ENCODE peak calls at places on chromosome 2, in ten cellular contexts. One of them, this sample, is unnamed.

GRCh38 chr2:127674241-127675209 is 805 bp downstream of the LIMS2 start:
- DNase-seq in stimulated activated CD4-positive, alpha-beta T cell treated with anti-CD3 and anti-CD28 coated beads, Interleukin-2, amount 100 ng/mL, for 24 hours: no peak
- DNase-seq in amniotic epithelial cell: no peak
- DNase-seq in tibial artery: peak
- DNase-seq in GM03348: peak
- DNase-seq in NCI-H1092: no peak
- DNase-seq in stromal cell of bone marrow: no peak
- DNase-seq in ELR: peak
- DNase-seq in A549: no peak
- DNase-seq in heart left ventricle: peak
- DNase-seq in this sample: peak

GRCh38 chr2:121236650-121237049 is 48.4 kb downstream of the TFCP2L1 start:
- DNase-seq in stimulated activated CD4-positive, alpha-beta T cell treated with anti-CD3 and anti-CD28 coated beads, Interleukin-2, amount 100 ng/mL, for 24 hours: no peak
- DNase-seq in amniotic epithelial cell: no peak
- DNase-seq in tibial artery: no peak
- DNase-seq in GM03348: no peak
- DNase-seq in NCI-H1092: no peak
- DNase-seq in stromal cell of bone marrow: no peak
- DNase-seq in ELR: no peak
- DNase-seq in A549: no peak
- DNase-seq in heart left ventricle: no peak
- DNase-seq in this sample: no peak

GRCh38 chr2:74201196-74201595 is 2.8 kb downstream of the MTHFD2 start:
- DNase-seq in stimulated activated CD4-positive, alpha-beta T cell treated with anti-CD3 and anti-CD28 coated beads, Interleukin-2, amount 100 ng/mL, for 24 hours: no peak
- DNase-seq in amniotic epithelial cell: no peak
- DNase-seq in tibial artery: no peak
- DNase-seq in GM03348: no peak
- DNase-seq in NCI-H1092: no peak
- DNase-seq in stromal cell of bone marrow: no peak
- DNase-seq in ELR: no peak
- DNase-seq in A549: no peak
- DNase-seq in heart left ventricle: no peak
- DNase-seq in this sample: no peak

GRCh38 chr2:54862742-54863141 is 139.3 kb downstream of the EML6 start:
- DNase-seq in stimulated activated CD4-positive, alpha-beta T cell treated with anti-CD3 and anti-CD28 coated beads, Interleukin-2, amount 100 ng/mL, for 24 hours: no peak
- DNase-seq in amniotic epithelial cell: no peak
- DNase-seq in tibial artery: no peak
- DNase-seq in GM03348: no peak
- DNase-seq in NCI-H1092: no peak
- DNase-seq in stromal cell of bone marrow: no peak
- DNase-seq in ELR: no peak
- DNase-seq in A549: no peak
- DNase-seq in heart left ventricle: no peak
- DNase-seq in this sample: no peak

GRCh38 chr2:73037947-73038585 is 33.4 kb downstream of the SFXN5 start:
- DNase-seq in stimulated activated CD4-positive, alpha-beta T cell treated with anti-CD3 and anti-CD28 coated beads, Interleukin-2, amount 100 ng/mL, for 24 hours: no peak
- DNase-seq in amniotic epithelial cell: no peak
- DNase-seq in tibial artery: no peak
- DNase-seq in GM03348: no peak
- DNase-seq in NCI-H1092: no peak
- DNase-seq in stromal cell of bone marrow: no peak
- DNase-seq in ELR: peak
- DNase-seq in A549: no peak
- DNase-seq in heart left ventricle: no peak
- DNase-seq in this sample: no peak

GRCh38 chr2:201882353-201883095 is 76.2 kb downstream of the CDK15 start:
- DNase-seq in stimulated activated CD4-positive, alpha-beta T cell treated with anti-CD3 and anti-CD28 coated beads, Interleukin-2, amount 100 ng/mL, for 24 hours: no peak
- DNase-seq in amniotic epithelial cell: no peak
- DNase-seq in tibial artery: no peak
- DNase-seq in GM03348: peak
- DNase-seq in NCI-H1092: peak
- DNase-seq in stromal cell of bone marrow: no peak
- DNase-seq in ELR: peak
- DNase-seq in A549: no peak
- DNase-seq in heart left ventricle: peak
- DNase-seq in this sample: peak

GRCh38 chr2:108193251-108193650 is 46.5 kb upstream of the SULT1C3 start:
- DNase-seq in stimulated activated CD4-positive, alpha-beta T cell treated with anti-CD3 and anti-CD28 coated beads, Interleukin-2, amount 100 ng/mL, for 24 hours: no peak
- DNase-seq in amniotic epithelial cell: peak
- DNase-seq in tibial artery: no peak
- DNase-seq in GM03348: no peak
- DNase-seq in NCI-H1092: no peak
- DNase-seq in stromal cell of bone marrow: no peak
- DNase-seq in ELR: peak
- DNase-seq in A549: peak
- DNase-seq in heart left ventricle: no peak
- DNase-seq in this sample: no peak

GRCh38 chr2:219289537-219290361 is 10.6 kb downstream of the DNAJB2 start:
- DNase-seq in stimulated activated CD4-positive, alpha-beta T cell treated with anti-CD3 and anti-CD28 coated beads, Interleukin-2, amount 100 ng/mL, for 24 hours: no peak
- DNase-seq in amniotic epithelial cell: peak
- DNase-seq in tibial artery: peak
- DNase-seq in GM03348: peak
- DNase-seq in NCI-H1092: no peak
- DNase-seq in stromal cell of bone marrow: peak
- DNase-seq in ELR: peak
- DNase-seq in A549: no peak
- DNase-seq in heart left ventricle: no peak
- DNase-seq in this sample: peak

GRCh38 chr2:121376851-121377250 is 91.8 kb upstream of the TFCP2L1 start:
- DNase-seq in stimulated activated CD4-positive, alpha-beta T cell treated with anti-CD3 and anti-CD28 coated beads, Interleukin-2, amount 100 ng/mL, for 24 hours: no peak
- DNase-seq in amniotic epithelial cell: peak
- DNase-seq in tibial artery: no peak
- DNase-seq in GM03348: no peak
- DNase-seq in NCI-H1092: no peak
- DNase-seq in stromal cell of bone marrow: no peak
- DNase-seq in ELR: no peak
- DNase-seq in A549: no peak
- DNase-seq in heart left ventricle: no peak
- DNase-seq in this sample: no peak

GRCh38 chr2:66888791-66889631 is 454.1 kb downstream of the MEIS1 start:
- DNase-seq in stimulated activated CD4-positive, alpha-beta T cell treated with anti-CD3 and anti-CD28 coated beads, Interleukin-2, amount 100 ng/mL, for 24 hours: no peak
- DNase-seq in amniotic epithelial cell: peak
- DNase-seq in tibial artery: no peak
- DNase-seq in GM03348: peak
- DNase-seq in NCI-H1092: no peak
- DNase-seq in stromal cell of bone marrow: peak
- DNase-seq in ELR: peak
- DNase-seq in A549: peak
- DNase-seq in heart left ventricle: no peak
- DNase-seq in this sample: peak

GRCh38 chr2:26515771-26516170 is 37.8 kb upstream of the OTOF start:
- DNase-seq in stimulated activated CD4-positive, alpha-beta T cell treated with anti-CD3 and anti-CD28 coated beads, Interleukin-2, amount 100 ng/mL, for 24 hours: no peak
- DNase-seq in amniotic epithelial cell: no peak
- DNase-seq in tibial artery: no peak
- DNase-seq in GM03348: no peak
- DNase-seq in NCI-H1092: no peak
- DNase-seq in stromal cell of bone marrow: no peak
- DNase-seq in ELR: no peak
- DNase-seq in A549: no peak
- DNase-seq in heart left ventricle: no peak
- DNase-seq in this sample: no peak

GRCh38 chr2:120803764-120804335 is 68.2 kb downstream of the GLI2 start:
- DNase-seq in stimulated activated CD4-positive, alpha-beta T cell treated with anti-CD3 and anti-CD28 coated beads, Interleukin-2, amount 100 ng/mL, for 24 hours: no peak
- DNase-seq in amniotic epithelial cell: no peak
- DNase-seq in tibial artery: no peak
- DNase-seq in GM03348: no peak
- DNase-seq in NCI-H1092: no peak
- DNase-seq in stromal cell of bone marrow: no peak
- DNase-seq in ELR: peak
- DNase-seq in A549: no peak
- DNase-seq in heart left ventricle: no peak
- DNase-seq in this sample: peak

GRCh38 chr2:99834426-99834825 is 308.0 kb downstream of the AFF3 start:
- DNase-seq in stimulated activated CD4-positive, alpha-beta T cell treated with anti-CD3 and anti-CD28 coated beads, Interleukin-2, amount 100 ng/mL, for 24 hours: no peak
- DNase-seq in amniotic epithelial cell: no peak
- DNase-seq in tibial artery: no peak
- DNase-seq in GM03348: no peak
- DNase-seq in NCI-H1092: no peak
- DNase-seq in stromal cell of bone marrow: no peak
- DNase-seq in ELR: no peak
- DNase-seq in A549: no peak
- DNase-seq in heart left ventricle: no peak
- DNase-seq in this sample: no peak

GRCh38 chr2:84858123-84858522 is 22.8 kb downstream of the TRABD2A start:
- DNase-seq in stimulated activated CD4-positive, alpha-beta T cell treated with anti-CD3 and anti-CD28 coated beads, Interleukin-2, amount 100 ng/mL, for 24 hours: peak
- DNase-seq in amniotic epithelial cell: no peak
- DNase-seq in tibial artery: no peak
- DNase-seq in GM03348: no peak
- DNase-seq in NCI-H1092: no peak
- DNase-seq in stromal cell of bone marrow: no peak
- DNase-seq in ELR: peak
- DNase-seq in A549: no peak
- DNase-seq in heart left ventricle: no peak
- DNase-seq in this sample: no peak

GRCh38 chr2:29462293-29462692 is 347.1 kb downstream of the CLIP4 start:
- DNase-seq in stimulated activated CD4-positive, alpha-beta T cell treated with anti-CD3 and anti-CD28 coated beads, Interleukin-2, amount 100 ng/mL, for 24 hours: no peak
- DNase-seq in amniotic epithelial cell: peak
- DNase-seq in tibial artery: no peak
- DNase-seq in GM03348: peak
- DNase-seq in NCI-H1092: no peak
- DNase-seq in stromal cell of bone marrow: peak
- DNase-seq in ELR: peak
- DNase-seq in A549: no peak
- DNase-seq in heart left ventricle: no peak
- DNase-seq in this sample: no peak

GRCh38 chr2:149902104-149902503 is 314.5 kb upstream of the MMADHC start:
- DNase-seq in stimulated activated CD4-positive, alpha-beta T cell treated with anti-CD3 and anti-CD28 coated beads, Interleukin-2, amount 100 ng/mL, for 24 hours: no peak
- DNase-seq in amniotic epithelial cell: no peak
- DNase-seq in tibial artery: peak
- DNase-seq in GM03348: peak
- DNase-seq in NCI-H1092: no peak
- DNase-seq in stromal cell of bone marrow: peak
- DNase-seq in ELR: peak
- DNase-seq in A549: no peak
- DNase-seq in heart left ventricle: no peak
- DNase-seq in this sample: no peak

GRCh38 chr2:200747668-200748618 is 63.8 kb upstream of the BZW1 start:
- DNase-seq in stimulated activated CD4-positive, alpha-beta T cell treated with anti-CD3 and anti-CD28 coated beads, Interleukin-2, amount 100 ng/mL, for 24 hours: no peak
- DNase-seq in amniotic epithelial cell: peak
- DNase-seq in tibial artery: no peak
- DNase-seq in GM03348: no peak
- DNase-seq in NCI-H1092: no peak
- DNase-seq in stromal cell of bone marrow: peak
- DNase-seq in ELR: peak
- DNase-seq in A549: peak
- DNase-seq in heart left ventricle: no peak
- DNase-seq in this sample: peak

GRCh38 chr2:85259101-85259590 is 68.6 kb downstream of the TGOLN2 start:
- DNase-seq in stimulated activated CD4-positive, alpha-beta T cell treated with anti-CD3 and anti-CD28 coated beads, Interleukin-2, amount 100 ng/mL, for 24 hours: no peak
- DNase-seq in amniotic epithelial cell: peak
- DNase-seq in tibial artery: no peak
- DNase-seq in GM03348: peak
- DNase-seq in NCI-H1092: no peak
- DNase-seq in stromal cell of bone marrow: peak
- DNase-seq in ELR: peak
- DNase-seq in A549: no peak
- DNase-seq in heart left ventricle: peak
- DNase-seq in this sample: no peak

GRCh38 chr2:212990697-212991096 is 160.7 kb downstream of the IKZF2 start:
- DNase-seq in stimulated activated CD4-positive, alpha-beta T cell treated with anti-CD3 and anti-CD28 coated beads, Interleukin-2, amount 100 ng/mL, for 24 hours: no peak
- DNase-seq in amniotic epithelial cell: peak
- DNase-seq in tibial artery: no peak
- DNase-seq in GM03348: no peak
- DNase-seq in NCI-H1092: no peak
- DNase-seq in stromal cell of bone marrow: no peak
- DNase-seq in ELR: no peak
- DNase-seq in A549: no peak
- DNase-seq in heart left ventricle: no peak
- DNase-seq in this sample: no peak

GRCh38 chr2:51995293-51995692 is 963.4 kb upstream of the NRXN1 start:
- DNase-seq in stimulated activated CD4-positive, alpha-beta T cell treated with anti-CD3 and anti-CD28 coated beads, Interleukin-2, amount 100 ng/mL, for 24 hours: no peak
- DNase-seq in amniotic epithelial cell: peak
- DNase-seq in tibial artery: no peak
- DNase-seq in GM03348: peak
- DNase-seq in NCI-H1092: no peak
- DNase-seq in stromal cell of bone marrow: peak
- DNase-seq in ELR: peak
- DNase-seq in A549: no peak
- DNase-seq in heart left ventricle: no peak
- DNase-seq in this sample: peak

GRCh38 chr2:127576433-127577207 is 41.1 kb downstream of the MYO7B start:
- DNase-seq in stimulated activated CD4-positive, alpha-beta T cell treated with anti-CD3 and anti-CD28 coated beads, Interleukin-2, amount 100 ng/mL, for 24 hours: peak
- DNase-seq in amniotic epithelial cell: peak
- DNase-seq in tibial artery: peak
- DNase-seq in GM03348: peak
- DNase-seq in NCI-H1092: no peak
- DNase-seq in stromal cell of bone marrow: peak
- DNase-seq in ELR: peak
- DNase-seq in A549: no peak
- DNase-seq in heart left ventricle: peak
- DNase-seq in this sample: peak

GRCh38 chr2:192098814-192099491 is 95.8 kb downstream of the TMEFF2 start:
- DNase-seq in stimulated activated CD4-positive, alpha-beta T cell treated with anti-CD3 and anti-CD28 coated beads, Interleukin-2, amount 100 ng/mL, for 24 hours: no peak
- DNase-seq in amniotic epithelial cell: no peak
- DNase-seq in tibial artery: no peak
- DNase-seq in GM03348: no peak
- DNase-seq in NCI-H1092: no peak
- DNase-seq in stromal cell of bone marrow: no peak
- DNase-seq in ELR: no peak
- DNase-seq in A549: no peak
- DNase-seq in heart left ventricle: no peak
- DNase-seq in this sample: no peak

GRCh38 chr2:45614330-45614729 is 3.3 kb upstream of the SRBD1 start:
- DNase-seq in stimulated activated CD4-positive, alpha-beta T cell treated with anti-CD3 and anti-CD28 coated beads, Interleukin-2, amount 100 ng/mL, for 24 hours: no peak
- DNase-seq in amniotic epithelial cell: no peak
- DNase-seq in tibial artery: no peak
- DNase-seq in GM03348: no peak
- DNase-seq in NCI-H1092: no peak
- DNase-seq in stromal cell of bone marrow: no peak
- DNase-seq in ELR: no peak
- DNase-seq in A549: no peak
- DNase-seq in heart left ventricle: no peak
- DNase-seq in this sample: no peak

GRCh38 chr2:113918229-113918628 is 28.3 kb downstream of the ACTR3 start:
- DNase-seq in stimulated activated CD4-positive, alpha-beta T cell treated with anti-CD3 and anti-CD28 coated beads, Interleukin-2, amount 100 ng/mL, for 24 hours: no peak
- DNase-seq in amniotic epithelial cell: no peak
- DNase-seq in tibial artery: no peak
- DNase-seq in GM03348: no peak
- DNase-seq in NCI-H1092: no peak
- DNase-seq in stromal cell of bone marrow: no peak
- DNase-seq in ELR: no peak
- DNase-seq in A549: no peak
- DNase-seq in heart left ventricle: no peak
- DNase-seq in this sample: no peak

GRCh38 chr2:37068671-37069070 is 15.5 kb downstream of the HEATR5B start:
- DNase-seq in stimulated activated CD4-positive, alpha-beta T cell treated with anti-CD3 and anti-CD28 coated beads, Interleukin-2, amount 100 ng/mL, for 24 hours: no peak
- DNase-seq in amniotic epithelial cell: no peak
- DNase-seq in tibial artery: no peak
- DNase-seq in GM03348: no peak
- DNase-seq in NCI-H1092: no peak
- DNase-seq in stromal cell of bone marrow: no peak
- DNase-seq in ELR: no peak
- DNase-seq in A549: no peak
- DNase-seq in heart left ventricle: no peak
- DNase-seq in this sample: no peak

GRCh38 chr2:102581911-102582310 is 37.4 kb upstream of the SLC9A2 start:
- DNase-seq in stimulated activated CD4-positive, alpha-beta T cell treated with anti-CD3 and anti-CD28 coated beads, Interleukin-2, amount 100 ng/mL, for 24 hours: no peak
- DNase-seq in amniotic epithelial cell: no peak
- DNase-seq in tibial artery: no peak
- DNase-seq in GM03348: no peak
- DNase-seq in NCI-H1092: no peak
- DNase-seq in stromal cell of bone marrow: no peak
- DNase-seq in ELR: no peak
- DNase-seq in A549: no peak
- DNase-seq in heart left ventricle: no peak
- DNase-seq in this sample: no peak

GRCh38 chr2:196168181-196168580 is 3.2 kb downstream of the STK17B start:
- DNase-seq in stimulated activated CD4-positive, alpha-beta T cell treated with anti-CD3 and anti-CD28 coated beads, Interleukin-2, amount 100 ng/mL, for 24 hours: no peak
- DNase-seq in amniotic epithelial cell: peak
- DNase-seq in tibial artery: no peak
- DNase-seq in GM03348: no peak
- DNase-seq in NCI-H1092: no peak
- DNase-seq in stromal cell of bone marrow: peak
- DNase-seq in ELR: peak
- DNase-seq in A549: peak
- DNase-seq in heart left ventricle: no peak
- DNase-seq in this sample: peak

GRCh38 chr2:233976690-233977294 is 59.6 kb downstream of the TRPM8 start:
- DNase-seq in stimulated activated CD4-positive, alpha-beta T cell treated with anti-CD3 and anti-CD28 coated beads, Interleukin-2, amount 100 ng/mL, for 24 hours: no peak
- DNase-seq in amniotic epithelial cell: peak
- DNase-seq in tibial artery: no peak
- DNase-seq in GM03348: peak
- DNase-seq in NCI-H1092: peak
- DNase-seq in stromal cell of bone marrow: peak
- DNase-seq in ELR: peak
- DNase-seq in A549: peak
- DNase-seq in heart left ventricle: no peak
- DNase-seq in this sample: peak

This sample was measured in A172.